ENCODE peak calls at places on chromosomes 5 and 9, in seven cellular contexts. D, S, B, J, P, W and N are unnamed samples.

GRCh38 chr9:110123364-110124095 is 84.4 kb downstream of the C9orf152 start:
- DNase-seq in D (no peak), P (no peak), S (no peak), W (no peak), B (no peak), J (peak; percentile 84), N (no peak)

GRCh38 chr5:150161242-150162141 is 5.1 kb upstream of the CDX1 start:
- DNase-seq in B (peak; percentile 63), P (peak; percentile 87), W (peak; percentile 90), J (peak; percentile 80), D (peak; percentile 69), S (peak; percentile 87), N (peak; percentile 97)

GRCh38 chr5:151037561-151038291 is 17.3 kb downstream of the GPX3 start:
- DNase-seq in S (no peak), B (no peak), D (no peak), W (no peak), P (no peak), J (peak; percentile 82), N (no peak)

GRCh38 chr9:19087601-19088000 is 15.1 kb downstream of the HAUS6 start:
- DNase-seq in D (no peak), J (peak; percentile 51), B (no peak), P (no peak), S (no peak), W (no peak), N (peak; percentile 30)

GRCh38 chr5:68239485-68239884 is 23.9 kb downstream of the PIK3R1 start:
- DNase-seq in P (peak; percentile 16), B (no peak), S (no peak), W (peak; percentile 71), D (no peak), J (peak; percentile 91), N (no peak)

GRCh38 chr9:107905313-107906027 is 415.9 kb upstream of the KLF4 start:
- DNase-seq in B (no peak), J (no peak), S (no peak), P (no peak), D (no peak), W (no peak), N (no peak)

GRCh38 chr5:176389114-176389768 is 690 bp downstream of the HIGD2A start:
- DNase-seq in B (no peak), P (no peak), D (no peak), S (no peak), J (no peak), W (no peak), N (peak; percentile 36)

GRCh38 chr5:606526-607399 is 5.4 kb upstream of the CEP72 start:
- DNase-seq in S (no peak), W (no peak), J (no peak), B (no peak), D (no peak), P (no peak), N (no peak)

GRCh38 chr9:16150938-16151650 is 598.3 kb downstream of the CCDC171 start:
- DNase-seq in P (no peak), D (no peak), B (no peak), W (no peak), J (no peak), S (no peak), N (no peak)

GRCh38 chr9:76557674-76558073 is 98.7 kb downstream of the GCNT1 start:
- DNase-seq in B (no peak), D (no peak), P (no peak), W (no peak), J (peak; percentile 85), S (no peak), N (no peak)

GRCh38 chr5:14929293-14930065 is 57.9 kb upstream of the ANKH start:
- DNase-seq in W (no peak), B (no peak), D (no peak), S (no peak), P (no peak), J (no peak), N (no peak)

GRCh38 chr5:54624671-54625583 is 107.4 kb downstream of the SNX18 start:
- DNase-seq in W (no peak), B (no peak), S (no peak), D (no peak), J (peak; percentile 70), P (no peak), N (no peak)

GRCh38 chr9:111038336-111039202 is at the start of gene LPAR1:
- DNase-seq in S (peak; percentile 89), W (peak; percentile 77), D (no peak), J (peak; percentile 80), B (peak; percentile 24), P (peak; percentile 78), N (peak; percentile 32)

GRCh38 chr9:136729144-136729543 is 13.6 kb downstream of the LCN10 start:
- DNase-seq in D (peak; percentile 30), W (no peak), S (no peak), J (peak; percentile 59), B (no peak), P (no peak), N (no peak)

GRCh38 chr9:4553951-4554381 is 63.7 kb downstream of the SLC1A1 start:
- DNase-seq in W (no peak), D (no peak), P (no peak), S (no peak), J (peak; percentile 49), B (no peak), N (peak; percentile 7)

GRCh38 chr5:9698849-9699240 is 68.7 kb upstream of the TAS2R1 start:
- DNase-seq in J (peak; percentile 45), B (no peak), D (no peak), S (no peak), W (no peak), P (no peak), N (no peak)

GRCh38 chr9:126111556-126111955 is 215.1 kb upstream of the MVB12B start:
- DNase-seq in J (no peak), S (no peak), W (no peak), B (no peak), P (no peak), D (no peak), N (no peak)

GRCh38 chr9:126109575-126109974 is 217.1 kb upstream of the MVB12B start:
- DNase-seq in S (no peak), D (no peak), J (no peak), P (no peak), B (no peak), W (no peak), N (no peak)

GRCh38 chr9:126107736-126108135 is 218.9 kb upstream of the MVB12B start:
- DNase-seq in W (no peak), P (no peak), J (no peak), B (no peak), S (no peak), D (no peak), N (no peak)

GRCh38 chr9:126108240-126108639 is 218.4 kb upstream of the MVB12B start:
- DNase-seq in B (no peak), W (peak; percentile 33), D (no peak), P (peak; percentile 69), S (peak; percentile 76), J (peak; percentile 32), N (no peak)

GRCh38 chr9:126106404-126106803 is 220.2 kb upstream of the MVB12B start:
- DNase-seq in D (no peak), S (no peak), J (no peak), B (no peak), W (no peak), P (no peak), N (no peak)
- TF ChIP-seq EZH2phosphoT487 in D (no peak), S (no peak), J (no peak), B (no peak), W (no peak), P (no peak), N (no peak)

GRCh38 chr5:15938186-15938585 is 241.4 kb downstream of the MARCHF11 start:
- DNase-seq in P (no peak), J (no peak), D (no peak), W (no peak), B (no peak), S (no peak), N (no peak)
- H3K4me1 ChIP-seq in P (peaks cover 2% of the 10 kb centered on the region), J (peaks cover 16% of the 10 kb centered on the region), D (no peaks in the 10 kb centered on the region), W (no peaks in the 10 kb centered on the region), B (no peaks in the 10 kb centered on the region), S (peaks cover 16% of the 10 kb centered on the region), N (no peaks in the 10 kb centered on the region)

GRCh38 chr9:125906893-125907292 is 159.7 kb downstream of the PBX3 start:
- DNase-seq in W (no peak), P (no peak), D (no peak), B (no peak), J (no peak), S (no peak), N (no peak)

GRCh38 chr9:125902865-125903512 is 155.8 kb downstream of the PBX3 start:
- DNase-seq in D (no peak), J (no peak), B (no peak), P (no peak), S (no peak), W (no peak), N (no peak)

GRCh38 chr9:125902224-125902623 is 155.1 kb downstream of the PBX3 start:
- DNase-seq in W (no peak), D (no peak), P (no peak), B (no peak), J (peak; percentile 68), S (no peak), N (peak; percentile 25)

GRCh38 chr9:125906144-125906543 is 159.0 kb downstream of the PBX3 start:
- DNase-seq in P (no peak), W (no peak), D (no peak), J (peak; percentile 77), B (no peak), S (no peak), N (peak; percentile 29)

DNA sequence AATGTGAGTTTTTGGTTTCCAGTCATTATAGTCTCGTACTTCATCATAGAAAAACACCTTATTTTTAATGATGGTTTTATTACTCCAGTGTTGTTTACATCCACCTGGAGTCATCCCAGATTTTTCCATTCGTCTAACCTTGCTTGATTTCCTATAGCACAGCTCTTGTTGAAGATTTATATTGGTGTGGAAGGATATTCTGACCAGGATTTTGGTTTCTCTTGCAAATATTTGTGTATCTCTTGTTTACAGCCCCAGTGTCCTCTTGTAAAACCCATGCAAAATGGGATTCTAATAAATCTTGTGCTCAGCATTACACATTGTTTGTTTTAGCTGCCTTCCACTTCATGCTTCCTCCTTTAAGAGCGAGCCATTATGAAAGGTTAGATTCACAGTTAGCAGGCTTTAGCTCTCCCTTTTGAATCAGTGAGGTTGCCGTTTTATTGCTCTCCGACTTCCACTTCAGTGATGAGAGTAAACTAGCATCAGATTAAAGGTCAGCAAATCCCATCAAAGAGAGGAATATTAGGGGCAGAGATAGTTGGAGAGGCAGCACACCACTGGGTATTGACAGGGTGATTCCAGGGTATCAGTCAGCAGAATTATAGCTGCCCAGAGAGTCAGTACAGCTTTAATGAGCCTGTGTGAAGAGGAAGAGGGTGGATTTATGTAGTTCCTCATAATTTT is 157.1 kb downstream of the PBX3 start:
- DNase-seq in S (no peak), D (no peak), J (no peak), B (no peak), P (no peak), W (no peak), N (peak; percentile 70)
- H3K27ac ChIP-seq in S (no peak overlapping the region), D (no peak overlapping the region), J (no peak overlapping the region), B (no peak overlapping the region), P (peak overlapping the region; percentile 40), W (no peak overlapping the region), N (peak overlapping the region; percentile 62)

DNA sequence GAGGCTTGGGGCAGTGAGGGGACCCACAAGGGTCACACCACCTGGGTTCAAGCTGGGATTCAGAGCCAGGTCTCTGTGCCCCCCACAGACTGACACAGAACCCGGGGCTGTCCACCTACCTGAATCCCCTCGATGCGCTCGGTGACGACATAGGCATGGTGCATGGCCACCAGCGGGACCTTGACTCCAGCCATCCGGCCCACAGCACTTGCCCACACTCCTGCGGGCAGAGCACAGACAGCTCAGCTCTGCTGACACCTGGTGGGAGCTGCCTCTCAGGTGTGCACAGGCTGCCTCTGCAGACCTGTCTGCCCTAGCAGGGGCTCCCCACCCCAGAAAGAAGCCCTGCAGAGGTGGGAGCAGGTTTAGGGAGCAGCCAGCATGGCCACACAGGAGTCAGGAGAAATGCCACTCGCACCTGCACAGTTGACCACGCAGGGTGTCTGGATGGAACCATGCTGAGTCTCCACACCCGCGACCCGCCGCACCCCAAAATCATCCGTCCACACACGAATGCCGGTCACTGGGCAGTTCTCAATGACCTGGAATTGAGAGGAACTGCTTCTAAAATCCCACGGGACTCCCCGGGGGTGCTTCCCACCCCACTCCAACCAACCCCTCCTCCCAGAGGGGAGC is 8.4 kb downstream of the SARDH start:
- DNase-seq in W (no peak), B (no peak), P (no peak), S (peak; percentile 0), J (no peak), D (no peak), N (no peak)
- TF ChIP-seq EZH2phosphoT487 in W (no peak), B (no peak), P (no peak), S (no peak), J (no peak), D (no peak), N (no peak)